ENCODE peak calls at places on chromosomes 1 and 21, in seven cellular contexts. One of them, this sample, is unnamed.

GRCh38 chr1:44808063-44808937 is at the start of gene BTBD19:
- DNase-seq in NCI-H524: no peak
- DNase-seq in AG09309: no peak
- DNase-seq in HT1080: peak; percentile 87
- DNase-seq in NCI-H2081: no peak
- DNase-seq in AG09319: peak; percentile 83
- DNase-seq in Right ventricle myocardium superior: peak; percentile 92
- DNase-seq in this sample: peak; percentile 94

GRCh38 chr21:18517905-18518566 is 114.5 kb upstream of the TMPRSS15 start:
- DNase-seq in NCI-H524: peak; percentile 46
- DNase-seq in AG09309: no peak
- DNase-seq in HT1080: no peak
- DNase-seq in NCI-H2081: no peak
- DNase-seq in AG09319: no peak
- DNase-seq in Right ventricle myocardium superior: no peak
- DNase-seq in this sample: no peak

GRCh38 chr1:44318097-44319088 is 36.7 kb downstream of the ERI3 start:
- DNase-seq in NCI-H524: peak; percentile 42
- DNase-seq in AG09309: no peak
- DNase-seq in HT1080: peak; percentile 24
- DNase-seq in AG09319: no peak
- DNase-seq in NCI-H2081: peak; percentile 69
- DNase-seq in Right ventricle myocardium superior: no peak
- DNase-seq in this sample: no peak

GRCh38 chr1:55768345-55768952 is 553.3 kb upstream of the USP24 start:
- DNase-seq in HT1080: no peak
- DNase-seq in NCI-H524: no peak
- DNase-seq in NCI-H2081: no peak
- DNase-seq in AG09309: no peak
- DNase-seq in Right ventricle myocardium superior: no peak
- DNase-seq in AG09319: no peak
- DNase-seq in this sample: no peak

GRCh38 chr1:201224671-201225400 is 34.2 kb downstream of the IGFN1 start:
- DNase-seq in HT1080: no peak
- DNase-seq in NCI-H2081: no peak
- DNase-seq in Right ventricle myocardium superior: no peak
- DNase-seq in NCI-H524: no peak
- DNase-seq in AG09319: no peak
- DNase-seq in AG09309: no peak
- DNase-seq in this sample: no peak

GRCh38 chr1:91697322-91698260 is 188.4 kb downstream of the TGFBR3 start:
- DNase-seq in NCI-H524: no peak
- DNase-seq in Right ventricle myocardium superior: no peak
- DNase-seq in HT1080: no peak
- DNase-seq in AG09309: no peak
- DNase-seq in NCI-H2081: no peak
- DNase-seq in AG09319: no peak
- DNase-seq in this sample: no peak

GRCh38 chr21:30248844-30249243 is 32.9 kb upstream of the CLDN8 start:
- DNase-seq in NCI-H2081: no peak
- DNase-seq in HT1080: no peak
- DNase-seq in Right ventricle myocardium superior: no peak
- DNase-seq in AG09309: no peak
- DNase-seq in NCI-H524: no peak
- DNase-seq in AG09319: no peak
- DNase-seq in this sample: no peak

GRCh38 chr1:183023601-183024351 is 556 bp downstream of the LAMC1 start:
- DNase-seq in Right ventricle myocardium superior: peak; percentile 72
- DNase-seq in AG09319: no peak
- DNase-seq in AG09309: no peak
- DNase-seq in NCI-H2081: peak; percentile 86
- DNase-seq in HT1080: peak; percentile 76
- DNase-seq in NCI-H524: peak; percentile 55
- DNase-seq in this sample: peak; percentile 78

GRCh38 chr1:25866288-25866687 is 7.0 kb upstream of the AUNIP start:
- DNase-seq in HT1080: no peak
- DNase-seq in NCI-H2081: no peak
- DNase-seq in AG09309: no peak
- DNase-seq in AG09319: no peak
- DNase-seq in NCI-H524: no peak
- DNase-seq in Right ventricle myocardium superior: no peak
- DNase-seq in this sample: no peak

GRCh38 chr1:150560011-150560438 is 10.8 kb downstream of the ADAMTSL4 start:
- DNase-seq in AG09309: no peak
- DNase-seq in AG09319: no peak
- DNase-seq in NCI-H2081: peak; percentile 70
- DNase-seq in HT1080: peak; percentile 60
- DNase-seq in NCI-H524: peak; percentile 35
- DNase-seq in Right ventricle myocardium superior: peak; percentile 87
- DNase-seq in this sample: peak; percentile 79

GRCh38 chr1:175203570-175203969 is 11.0 kb upstream of the KIAA0040 start:
- DNase-seq in HT1080: no peak
- DNase-seq in Right ventricle myocardium superior: no peak
- DNase-seq in NCI-H524: no peak
- DNase-seq in AG09319: no peak
- DNase-seq in AG09309: no peak
- DNase-seq in NCI-H2081: no peak
- DNase-seq in this sample: no peak

GRCh38 chr1:203120325-203121138 is 7.0 kb upstream of the ADORA1 start:
- DNase-seq in AG09319: no peak
- DNase-seq in AG09309: no peak
- DNase-seq in Right ventricle myocardium superior: no peak
- DNase-seq in NCI-H2081: no peak
- DNase-seq in HT1080: no peak
- DNase-seq in NCI-H524: no peak
- DNase-seq in this sample: no peak

GRCh38 chr1:33710989-33711388 is 152.9 kb upstream of the HMGB4 start:
- DNase-seq in NCI-H2081: no peak
- DNase-seq in AG09319: no peak
- DNase-seq in AG09309: peak; percentile 23
- DNase-seq in Right ventricle myocardium superior: no peak
- DNase-seq in HT1080: peak; percentile 26
- DNase-seq in NCI-H524: no peak
- DNase-seq in this sample: no peak

GRCh38 chr1:229409616-229410369 is 24.1 kb downstream of the ACTA1 start:
- DNase-seq in HT1080: no peak
- DNase-seq in NCI-H2081: peak; percentile 64
- DNase-seq in NCI-H524: no peak
- DNase-seq in AG09319: no peak
- DNase-seq in AG09309: no peak
- DNase-seq in Right ventricle myocardium superior: peak; percentile 45
- DNase-seq in this sample: no peak

GRCh38 chr1:159828916-159829634 is 2.4 kb downstream of the SLAMF8 start:
- DNase-seq in HT1080: no peak
- DNase-seq in AG09319: no peak
- DNase-seq in NCI-H2081: no peak
- DNase-seq in AG09309: no peak
- DNase-seq in NCI-H524: no peak
- DNase-seq in Right ventricle myocardium superior: peak; percentile 70
- DNase-seq in this sample: peak; percentile 51

GRCh38 chr1:40316595-40317393 is at the start of gene COL9A2:
- DNase-seq in AG09309: no peak
- DNase-seq in Right ventricle myocardium superior: peak; percentile 53
- DNase-seq in AG09319: no peak
- DNase-seq in NCI-H2081: peak; percentile 74
- DNase-seq in HT1080: no peak
- DNase-seq in NCI-H524: no peak
- DNase-seq in this sample: no peak